ENCODE peak calls at places on chromosomes 1 and 21, in ten cellular contexts. One of them, this sample, is unnamed.

GRCh38 chr1:44292641-44293040 is 62.4 kb downstream of the ERI3 start:
- DNase-seq in fibroblast of mammary gland: no peak
- DNase-seq in uterus: no peak
- DNase-seq in AG04450: no peak
- DNase-seq in AG10803: no peak
- DNase-seq in endothelial cell: no peak
- DNase-seq in progenitor cell of endocrine pancreas: no peak
- DNase-seq in thoracic aorta: no peak
- DNase-seq in bronchial epithelial cell: no peak
- DNase-seq in osteoblast: no peak
- DNase-seq in this sample: no peak

GRCh38 chr1:17233675-17234074 is 15.2 kb upstream of the PADI3 start:
- DNase-seq in fibroblast of mammary gland: peak; percentile 81
- DNase-seq in uterus: no peak
- DNase-seq in AG04450: peak; percentile 77
- DNase-seq in AG10803: peak; percentile 92
- DNase-seq in endothelial cell: no peak
- DNase-seq in progenitor cell of endocrine pancreas: no peak
- DNase-seq in thoracic aorta: peak; percentile 12
- DNase-seq in bronchial epithelial cell: peak; percentile 98
- DNase-seq in osteoblast: peak; percentile 98
- DNase-seq in this sample: no peak

GRCh38 chr1:8822383-8823294 is 5.2 kb upstream of the RERE start:
- DNase-seq in fibroblast of mammary gland: peak; percentile 96
- DNase-seq in uterus: peak; percentile 18
- DNase-seq in AG04450: peak; percentile 59
- DNase-seq in AG10803: peak; percentile 97
- DNase-seq in endothelial cell: no peak
- DNase-seq in progenitor cell of endocrine pancreas: no peak
- DNase-seq in thoracic aorta: no peak
- DNase-seq in bronchial epithelial cell: peak; percentile 68
- DNase-seq in osteoblast: peak; percentile 87
- DNase-seq in this sample: no peak

GRCh38 chr1:156598125-156598524 is 3.2 kb downstream of the GPATCH4 start:
- DNase-seq in fibroblast of mammary gland: no peak
- DNase-seq in uterus: no peak
- DNase-seq in AG04450: no peak
- DNase-seq in AG10803: no peak
- DNase-seq in endothelial cell: no peak
- DNase-seq in progenitor cell of endocrine pancreas: no peak
- DNase-seq in thoracic aorta: no peak
- DNase-seq in bronchial epithelial cell: no peak
- DNase-seq in osteoblast: no peak
- DNase-seq in this sample: no peak

GRCh38 chr21:43597052-43597451 is 62.2 kb downstream of the HSF2BP start:
- DNase-seq in fibroblast of mammary gland: peak; percentile 78
- DNase-seq in uterus: no peak
- DNase-seq in AG04450: no peak
- DNase-seq in AG10803: peak; percentile 62
- DNase-seq in endothelial cell: no peak
- DNase-seq in progenitor cell of endocrine pancreas: no peak
- DNase-seq in thoracic aorta: no peak
- DNase-seq in bronchial epithelial cell: peak; percentile 83
- DNase-seq in osteoblast: no peak
- DNase-seq in this sample: no peak

GRCh38 chr1:27316860-27317259 is 5.1 kb upstream of the TMEM222 start:
- DNase-seq in fibroblast of mammary gland: no peak
- DNase-seq in uterus: no peak
- DNase-seq in AG04450: no peak
- DNase-seq in AG10803: no peak
- DNase-seq in endothelial cell: no peak
- DNase-seq in progenitor cell of endocrine pancreas: no peak
- DNase-seq in thoracic aorta: no peak
- DNase-seq in bronchial epithelial cell: no peak
- DNase-seq in osteoblast: no peak
- DNase-seq in this sample: no peak

GRCh38 chr1:97621955-97622354 is 298.9 kb downstream of the DPYD start:
- DNase-seq in fibroblast of mammary gland: peak; percentile 27
- DNase-seq in uterus: no peak
- DNase-seq in AG04450: no peak
- DNase-seq in AG10803: no peak
- DNase-seq in endothelial cell: no peak
- DNase-seq in progenitor cell of endocrine pancreas: no peak
- DNase-seq in thoracic aorta: no peak
- DNase-seq in bronchial epithelial cell: peak; percentile 76
- DNase-seq in osteoblast: no peak
- DNase-seq in this sample: no peak

GRCh38 chr1:163036661-163037060 is 32.5 kb upstream of the RGS4 start:
- DNase-seq in fibroblast of mammary gland: no peak
- DNase-seq in uterus: no peak
- DNase-seq in AG04450: no peak
- DNase-seq in AG10803: no peak
- DNase-seq in endothelial cell: no peak
- DNase-seq in progenitor cell of endocrine pancreas: no peak
- DNase-seq in thoracic aorta: no peak
- DNase-seq in bronchial epithelial cell: peak; percentile 38
- DNase-seq in osteoblast: no peak
- DNase-seq in this sample: no peak

GRCh38 chr1:1136547-1137230 is 20.8 kb upstream of the C1orf159 start:
- DNase-seq in fibroblast of mammary gland: no peak
- DNase-seq in uterus: no peak
- DNase-seq in AG04450: no peak
- DNase-seq in AG10803: no peak
- DNase-seq in endothelial cell: no peak
- DNase-seq in progenitor cell of endocrine pancreas: no peak
- DNase-seq in thoracic aorta: no peak
- DNase-seq in bronchial epithelial cell: no peak
- DNase-seq in osteoblast: no peak
- DNase-seq in this sample: no peak

GRCh38 chr1:46535063-46535462 is 16.4 kb downstream of the KNCN start:
- DNase-seq in fibroblast of mammary gland: peak; percentile 17
- DNase-seq in uterus: no peak
- DNase-seq in AG04450: no peak
- DNase-seq in AG10803: no peak
- DNase-seq in endothelial cell: peak; percentile 58
- DNase-seq in progenitor cell of endocrine pancreas: no peak
- DNase-seq in thoracic aorta: no peak
- DNase-seq in bronchial epithelial cell: peak; percentile 47
- DNase-seq in osteoblast: peak; percentile 95
- DNase-seq in this sample: no peak

GRCh38 chr1:203189951-203190352 is 3.4 kb upstream of the CHI3L1 start:
- DNase-seq in fibroblast of mammary gland: peak; percentile 21
- DNase-seq in uterus: no peak
- DNase-seq in AG04450: no peak
- DNase-seq in AG10803: peak; percentile 50
- DNase-seq in endothelial cell: no peak
- DNase-seq in progenitor cell of endocrine pancreas: no peak
- DNase-seq in thoracic aorta: no peak
- DNase-seq in bronchial epithelial cell: no peak
- DNase-seq in osteoblast: peak; percentile 65
- DNase-seq in this sample: no peak

GRCh38 chr21:31911138-31911907 is 38.5 kb downstream of the HUNK start:
- DNase-seq in fibroblast of mammary gland: peak; percentile 49
- DNase-seq in uterus: no peak
- DNase-seq in AG04450: no peak
- DNase-seq in AG10803: peak; percentile 95
- DNase-seq in endothelial cell: no peak
- DNase-seq in progenitor cell of endocrine pancreas: no peak
- DNase-seq in thoracic aorta: no peak
- DNase-seq in bronchial epithelial cell: peak; percentile 71
- DNase-seq in osteoblast: no peak
- DNase-seq in this sample: no peak

GRCh38 chr1:101240041-101240430 is 3.2 kb downstream of the S1PR1 start:
- DNase-seq in fibroblast of mammary gland: no peak
- DNase-seq in uterus: no peak
- DNase-seq in AG04450: no peak
- DNase-seq in AG10803: no peak
- DNase-seq in endothelial cell: no peak
- DNase-seq in progenitor cell of endocrine pancreas: no peak
- DNase-seq in thoracic aorta: no peak
- DNase-seq in bronchial epithelial cell: no peak
- DNase-seq in osteoblast: no peak
- DNase-seq in this sample: no peak

GRCh38 chr1:101237229-101237837 is 514 bp downstream of the S1PR1 start:
- DNase-seq in fibroblast of mammary gland: peak; percentile 96
- DNase-seq in uterus: peak; percentile 35
- DNase-seq in AG04450: peak; percentile 55
- DNase-seq in AG10803: peak; percentile 92
- DNase-seq in endothelial cell: no peak
- DNase-seq in progenitor cell of endocrine pancreas: no peak
- DNase-seq in thoracic aorta: no peak
- DNase-seq in bronchial epithelial cell: peak; percentile 37
- DNase-seq in osteoblast: peak; percentile 86
- DNase-seq in this sample: no peak

GRCh38 chr1:101238681-101239094 is 1.9 kb downstream of the S1PR1 start:
- DNase-seq in fibroblast of mammary gland: peak; percentile 93
- DNase-seq in uterus: peak; percentile 70
- DNase-seq in AG04450: peak; percentile 72
- DNase-seq in AG10803: peak; percentile 94
- DNase-seq in endothelial cell: peak; percentile 89
- DNase-seq in progenitor cell of endocrine pancreas: peak; percentile 77
- DNase-seq in thoracic aorta: peak; percentile 68
- DNase-seq in bronchial epithelial cell: peak; percentile 78
- DNase-seq in osteoblast: peak; percentile 94
- DNase-seq in this sample: peak; percentile 89

GRCh38 chr1:101238041-101238515 is 1.3 kb downstream of the S1PR1 start:
- DNase-seq in fibroblast of mammary gland: no peak
- DNase-seq in uterus: no peak
- DNase-seq in AG04450: no peak
- DNase-seq in AG10803: peak; percentile 42
- DNase-seq in endothelial cell: no peak
- DNase-seq in progenitor cell of endocrine pancreas: no peak
- DNase-seq in thoracic aorta: no peak
- DNase-seq in bronchial epithelial cell: no peak
- DNase-seq in osteoblast: no peak
- DNase-seq in this sample: no peak

GRCh38 chr1:101239095-101240040 is 2.5 kb downstream of the S1PR1 start:
- DNase-seq in fibroblast of mammary gland: no peak
- DNase-seq in uterus: no peak
- DNase-seq in AG04450: no peak
- DNase-seq in AG10803: no peak
- DNase-seq in endothelial cell: no peak
- DNase-seq in progenitor cell of endocrine pancreas: no peak
- DNase-seq in thoracic aorta: no peak
- DNase-seq in bronchial epithelial cell: no peak
- DNase-seq in osteoblast: no peak
- DNase-seq in this sample: no peak
- TF ChIP-seq CTCF in fibroblast of mammary gland: no peak
- TF ChIP-seq CTCF in uterus: no peak
- TF ChIP-seq CTCF in AG04450: no peak
- TF ChIP-seq CTCF in AG10803: no peak
- TF ChIP-seq CTCF in endothelial cell: peak; percentile 31
- TF ChIP-seq CTCF in progenitor cell of endocrine pancreas: no peak
- TF ChIP-seq CTCF in thoracic aorta: no peak
- TF ChIP-seq CTCF in bronchial epithelial cell: no peak
- TF ChIP-seq CTCF in osteoblast: no peak
- TF ChIP-seq CTCF in this sample: peak; percentile 20

DNA sequence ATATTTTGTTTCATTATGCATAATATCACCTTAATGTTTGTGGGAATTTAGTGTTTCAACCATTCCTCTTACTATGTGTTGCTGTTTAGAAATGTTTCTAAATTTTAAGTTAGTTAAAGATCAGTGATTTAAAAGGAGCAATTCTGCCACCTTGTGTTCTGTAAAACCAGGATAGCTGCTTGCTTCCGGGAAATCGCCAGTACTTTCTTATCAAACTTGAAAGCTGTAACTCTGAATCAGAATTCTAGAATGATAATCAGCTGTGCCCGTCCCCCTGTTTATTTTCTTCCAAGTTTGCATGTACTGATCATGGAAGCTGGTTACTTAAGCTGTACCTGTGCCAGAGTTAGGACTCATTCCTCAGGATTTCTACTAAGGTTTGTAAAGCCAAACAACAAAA is 656.4 kb downstream of the LTN1 start:
- DNase-seq in fibroblast of mammary gland: peak; percentile 94
- DNase-seq in uterus: no peak
- DNase-seq in AG04450: peak; percentile 93
- DNase-seq in AG10803: peak; percentile 91
- DNase-seq in endothelial cell: no peak
- DNase-seq in progenitor cell of endocrine pancreas: no peak
- DNase-seq in thoracic aorta: no peak
- DNase-seq in bronchial epithelial cell: peak; percentile 67
- DNase-seq in osteoblast: no peak
- DNase-seq in this sample: no peak
- TF ChIP-seq CTCF in fibroblast of mammary gland: peak; percentile 53
- TF ChIP-seq CTCF in uterus: peak; percentile 51
- TF ChIP-seq CTCF in AG04450: peak; percentile 63
- TF ChIP-seq CTCF in AG10803: peak; percentile 60
- TF ChIP-seq CTCF in endothelial cell: peak; percentile 23
- TF ChIP-seq CTCF in progenitor cell of endocrine pancreas: peak; percentile 65
- TF ChIP-seq CTCF in thoracic aorta: peak; percentile 33
- TF ChIP-seq CTCF in bronchial epithelial cell: peak; percentile 36
- TF ChIP-seq CTCF in osteoblast: peak; percentile 59
- TF ChIP-seq CTCF in this sample: no peak

DNA sequence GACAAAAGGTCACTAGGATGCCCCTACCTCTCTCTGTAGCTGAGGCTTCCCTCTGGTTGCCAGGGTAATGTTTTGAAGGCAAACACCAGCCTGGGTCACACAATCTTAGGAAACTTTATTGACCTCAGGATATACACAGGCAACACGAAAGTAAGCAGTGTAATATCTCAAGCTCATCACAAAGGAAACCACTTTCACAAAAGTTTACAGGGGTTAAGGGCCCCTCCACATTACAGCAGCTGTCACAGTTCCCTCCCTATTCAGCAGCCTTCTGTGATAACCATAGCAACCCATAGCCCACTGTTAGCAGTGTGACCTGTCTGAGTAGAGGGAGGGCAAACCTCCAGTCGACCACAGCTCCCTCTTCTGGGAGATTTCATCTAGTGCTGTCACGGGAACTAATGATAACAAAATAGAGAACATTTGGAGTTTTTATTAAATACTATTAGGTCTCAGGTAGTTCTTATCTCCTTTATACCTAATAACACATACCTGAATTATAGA is 149.8 kb downstream of the PTPRC start:
- DNase-seq in fibroblast of mammary gland: peak; percentile 18
- DNase-seq in uterus: no peak
- DNase-seq in AG04450: no peak
- DNase-seq in AG10803: no peak
- DNase-seq in endothelial cell: peak; percentile 57
- DNase-seq in progenitor cell of endocrine pancreas: no peak
- DNase-seq in thoracic aorta: no peak
- DNase-seq in bronchial epithelial cell: no peak
- DNase-seq in osteoblast: no peak
- DNase-seq in this sample: no peak
- TF ChIP-seq CTCF in fibroblast of mammary gland: peak; percentile 21
- TF ChIP-seq CTCF in uterus: no peak
- TF ChIP-seq CTCF in AG04450: peak; percentile 24
- TF ChIP-seq CTCF in AG10803: no peak
- TF ChIP-seq CTCF in endothelial cell: no peak
- TF ChIP-seq CTCF in progenitor cell of endocrine pancreas: peak; percentile 67
- TF ChIP-seq CTCF in thoracic aorta: no peak
- TF ChIP-seq CTCF in bronchial epithelial cell: no peak
- TF ChIP-seq CTCF in osteoblast: peak; percentile 35
- TF ChIP-seq CTCF in this sample: no peak

DNA sequence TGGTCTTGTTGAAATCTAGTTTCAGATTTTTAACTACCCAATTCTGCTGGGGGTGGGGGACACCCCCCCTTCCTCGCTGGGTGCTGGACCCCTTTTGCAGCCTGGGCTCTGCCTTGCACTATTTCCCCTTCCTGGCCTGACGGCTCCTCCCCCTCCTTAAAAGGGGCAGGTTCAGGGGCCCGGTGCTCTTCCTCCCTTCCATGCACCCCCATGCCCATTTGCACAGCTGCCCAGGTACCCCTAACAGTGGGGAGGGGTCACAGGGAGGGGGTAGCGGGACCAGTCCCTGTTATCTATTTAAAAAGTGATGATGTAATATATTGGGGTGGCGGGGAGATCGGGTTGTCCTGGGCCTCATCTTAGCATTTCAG is 15.3 kb downstream of the ZBTB7B start:
- DNase-seq in fibroblast of mammary gland: no peak
- DNase-seq in uterus: no peak
- DNase-seq in AG04450: no peak
- DNase-seq in AG10803: no peak
- DNase-seq in endothelial cell: no peak
- DNase-seq in progenitor cell of endocrine pancreas: no peak
- DNase-seq in thoracic aorta: no peak
- DNase-seq in bronchial epithelial cell: no peak
- DNase-seq in osteoblast: no peak
- DNase-seq in this sample: no peak
- TF ChIP-seq CTCF in fibroblast of mammary gland: no peak
- TF ChIP-seq CTCF in uterus: no peak
- TF ChIP-seq CTCF in AG04450: no peak
- TF ChIP-seq CTCF in AG10803: no peak
- TF ChIP-seq CTCF in endothelial cell: no peak
- TF ChIP-seq CTCF in progenitor cell of endocrine pancreas: no peak
- TF ChIP-seq CTCF in thoracic aorta: no peak
- TF ChIP-seq CTCF in bronchial epithelial cell: no peak
- TF ChIP-seq CTCF in osteoblast: no peak
- TF ChIP-seq CTCF in this sample: no peak